ENCODE peak calls at places on chromosomes 16 and 17, in six cellular contexts. N is activated CD4-positive, alpha-beta T cell treated with anti-CD3 and anti-CD28 coated beads, Interleukin-2, amount 10 ng/mL, durations not matched to agents 7 days and 5 days; M is activated CD4-positive, CD25-positive, alpha-beta regulatory T cell treated with anti-CD3 and anti-CD28 coated beads, Interleukin-2, amount 50 U/mL, for 16 hours; A is CD4-positive, alpha-beta memory T cell; G is Calu3; Z is A549. J is an unnamed sample.

GRCh38 chr16:16141141-16141540 is 82.2 kb downstream of the ABCC6 start:
- DNase-seq in N (no peak), M (no peak), A (no peak), G (no peak), Z (no peak), J (no peak)

GRCh38 chr17:76204277-76204676 is 36.0 kb downstream of the RNF157 start:
- DNase-seq in N (no peak), M (no peak), A (no peak), G (no peak), Z (peak), J (no peak)

GRCh38 chr17:70171159-70171558 is 1.8 kb downstream of the KCNJ2 start:
- DNase-seq in N (no peak), M (no peak), A (no peak), G (no peak), Z (no peak), J (no peak)

GRCh38 chr16:85372627-85373372 is 240.3 kb upstream of the GSE1 start:
- DNase-seq in N (peak), M (no peak), A (no peak), G (peak), Z (peak), J (no peak)

GRCh38 chr17:12395733-12396354 is 269.8 kb upstream of the MYOCD start:
- DNase-seq in N (no peak), M (no peak), A (no peak), G (peak), Z (peak), J (peak)

GRCh38 chr16:88417684-88418476 is 35.1 kb downstream of the ZNF469 start:
- DNase-seq in N (no peak), M (no peak), A (peak), G (no peak), Z (no peak), J (no peak)

GRCh38 chr16:12403746-12404658 is 399.7 kb downstream of the CPPED1 start:
- DNase-seq in N (no peak), M (no peak), A (no peak), G (no peak), Z (no peak), J (no peak)

GRCh38 chr17:34156401-34156740 is 98.7 kb upstream of the CCL2 start:
- DNase-seq in N (no peak), M (no peak), A (no peak), G (no peak), Z (no peak), J (no peak)

GRCh38 chr16:63447121-63447520 is 1410.9 kb upstream of the CDH8 start:
- DNase-seq in N (no peak), M (no peak), A (no peak), G (no peak), Z (no peak), J (no peak)

GRCh38 chr17:40472733-40473452 is 28.5 kb downstream of the TNS4 start:
- DNase-seq in N (no peak), M (no peak), A (no peak), G (peak), Z (peak), J (no peak)

GRCh38 chr17:19304751-19305150 is 57.8 kb downstream of the B9D1 start:
- DNase-seq in N (no peak), M (no peak), A (no peak), G (no peak), Z (no peak), J (no peak)